ENCODE peak calls at places on chromosome 19, in ten cellular contexts. W is AG04450; I is activated CD8-positive, alpha-beta T cell treated with anti-CD3 and anti-CD28 coated beads for 36 hours; L is T-helper 2 cell; J is caudate nucleus; F is hepatic stellate cell; X is iris pigment epithelial cell; S is dorsolateral prefrontal cortex; A is PC-9; Q is islet precursor cell. R is an unnamed sample.

GRCh38 chr19:30635026-30635985 is 263.1 kb downstream of the ZNF536 start:
- DNase-seq in W (no peak), I (no peak), L (no peak), J (no peak), F (no peak), X (no peak), S (no peak), A (no peak), Q (no peak), R (no peak)

GRCh38 chr19:55486043-55486970 is 1.3 kb downstream of the NAT14 start:
- DNase-seq in W (no peak), I (no peak), L (no peak), J (no peak), F (no peak), X (no peak), S (no peak), A (no peak), Q (peak), R (peak)

GRCh38 chr19:58554494-58555368 is at the start of gene CHMP2A:
- DNase-seq in W (peak), I (peak), L (peak), J (no peak), F (peak), X (peak), S (peak), A (peak), Q (peak), R (peak)

GRCh38 chr19:33431986-33432385 is 58.5 kb downstream of the CEBPG start:
- DNase-seq in W (no peak), I (no peak), L (no peak), J (no peak), F (no peak), X (no peak), S (peak), A (no peak), Q (no peak), R (peak)

GRCh38 chr19:55641376-55642152 is 762 bp downstream of the ZNF580 start:
- DNase-seq in W (no peak), I (peak), L (no peak), J (no peak), F (no peak), X (peak), S (no peak), A (no peak), Q (no peak), R (no peak)

GRCh38 chr19:55353803-55354697 is 469 bp downstream of the COX6B2 start:
- DNase-seq in W (no peak), I (peak), L (peak), J (no peak), F (peak), X (peak), S (no peak), A (peak), Q (peak), R (peak)

GRCh38 chr19:7226749-7227148 is 67.5 kb downstream of the INSR start:
- DNase-seq in W (no peak), I (no peak), L (no peak), J (no peak), F (no peak), X (no peak), S (no peak), A (no peak), Q (no peak), R (no peak)

GRCh38 chr19:7692417-7693088 is 9.4 kb downstream of the FCER2 start:
- DNase-seq in W (no peak), I (peak), L (no peak), J (no peak), F (no peak), X (no peak), S (no peak), A (no peak), Q (no peak), R (no peak)

GRCh38 chr19:40827386-40828247 is 22.6 kb downstream of the CYP2A6 start:
- DNase-seq in W (no peak), I (no peak), L (no peak), J (no peak), F (no peak), X (no peak), S (no peak), A (no peak), Q (peak), R (no peak)

GRCh38 chr19:45973564-45974338 is at the start of gene NOVA2:
- DNase-seq in W (no peak), I (peak), L (peak), J (peak), F (peak), X (peak), S (peak), A (peak), Q (peak), R (peak)

GRCh38 chr19:15199652-15200574 is 882 bp downstream of the NOTCH3 start:
- DNase-seq in W (no peak), I (peak), L (no peak), J (no peak), F (peak), X (no peak), S (no peak), A (no peak), Q (peak), R (peak)

GRCh38 chr19:4456566-4456842 is 1.1 kb downstream of the UBXN6 start:
- DNase-seq in W (no peak), I (no peak), L (no peak), J (no peak), F (peak), X (peak), S (no peak), A (no peak), Q (peak), R (peak)

GRCh38 chr19:17673937-17674799 is 14.0 kb downstream of the UNC13A start:
- DNase-seq in W (no peak), I (no peak), L (no peak), J (no peak), F (no peak), X (no peak), S (no peak), A (no peak), Q (no peak), R (no peak)

GRCh38 chr19:53947624-53948023 is 15.1 kb upstream of the CACNG8 start:
- DNase-seq in W (no peak), I (no peak), L (no peak), J (no peak), F (no peak), X (no peak), S (no peak), A (no peak), Q (peak), R (peak)

GRCh38 chr19:17210296-17210695 is 4.9 kb upstream of the USE1 start:
- DNase-seq in W (no peak), I (no peak), L (no peak), J (no peak), F (no peak), X (no peak), S (no peak), A (no peak), Q (no peak), R (no peak)

GRCh38 chr19:19817357-19817756 is 4.2 kb downstream of the ZNF506 start:
- DNase-seq in W (no peak), I (peak), L (no peak), J (no peak), F (no peak), X (no peak), S (no peak), A (no peak), Q (no peak), R (no peak)

GRCh38 chr19:50695251-50696064 is 24.1 kb downstream of the SHANK1 start:
- DNase-seq in W (no peak), I (no peak), L (no peak), J (peak), F (no peak), X (no peak), S (peak), A (no peak), Q (no peak), R (no peak)

GRCh38 chr19:10583021-10583776 is 3.9 kb downstream of the AP1M2 start:
- DNase-seq in W (no peak), I (no peak), L (no peak), J (no peak), F (no peak), X (no peak), S (no peak), A (no peak), Q (no peak), R (no peak)

GRCh38 chr19:4028334-4029246 is 21.1 kb downstream of the PIAS4 start:
- DNase-seq in W (no peak), I (no peak), L (no peak), J (no peak), F (no peak), X (no peak), S (no peak), A (no peak), Q (no peak), R (no peak)

GRCh38 chr19:31718898-31719297 is 369.7 kb upstream of the TSHZ3 start:
- DNase-seq in W (no peak), I (no peak), L (no peak), J (no peak), F (no peak), X (no peak), S (no peak), A (no peak), Q (no peak), R (no peak)

GRCh38 chr19:40416918-40417713 is 3.9 kb upstream of the PRX start:
- DNase-seq in W (no peak), I (peak), L (no peak), J (no peak), F (peak), X (peak), S (no peak), A (no peak), Q (no peak), R (no peak)

GRCh38 chr19:47226426-47227346 is 4.3 kb downstream of the BBC3 start:
- DNase-seq in W (no peak), I (peak), L (no peak), J (peak), F (peak), X (peak), S (peak), A (peak), Q (peak), R (no peak)